ENCODE peak calls at places on chromosomes 11 and 22, in nine cellular contexts. U is GM20000; F is CD4-positive, alpha-beta T cell; E is DMS153; Q is germinal center; I is T1000; P is uterus; X is endothelial cell of umbilical vein; S is right cardiac atrium. H is an unnamed sample.

GRCh38 chr11:8872017-8872416 is 39.0 kb upstream of the AKIP1 start:
- DNase-seq in U (no peak), F (no peak), E (no peak), Q (no peak), I (no peak), P (no peak), X (no peak), S (no peak), H (no peak)

GRCh38 chr22:24768537-24769374 is 5.8 kb downstream of the PIWIL3 start:
- DNase-seq in U (peak), F (no peak), E (peak), Q (peak), I (no peak), P (no peak), X (peak), S (peak), H (peak)

GRCh38 chr11:75503531-75504099 is 22.1 kb downstream of the GDPD5 start:
- DNase-seq in U (no peak), F (no peak), E (no peak), Q (peak), I (no peak), P (no peak), X (no peak), S (no peak), H (no peak)

GRCh38 chr11:66543263-66544107 is 2.4 kb downstream of the ZDHHC24 start:
- DNase-seq in U (peak), F (peak), E (no peak), Q (peak), I (no peak), P (peak), X (peak), S (peak), H (peak)

GRCh38 chr11:36186797-36187196 is 102.4 kb downstream of the COMMD9 start:
- DNase-seq in U (no peak), F (no peak), E (no peak), Q (peak), I (no peak), P (no peak), X (no peak), S (no peak), H (no peak)

GRCh38 chr11:94553938-94554337 is 10.2 kb downstream of the FUT4 start:
- DNase-seq in U (no peak), F (no peak), E (no peak), Q (no peak), I (no peak), P (no peak), X (no peak), S (no peak), H (peak)

GRCh38 chr22:44793506-44794225 is 41.3 kb downstream of the ARHGAP8 start:
- DNase-seq in U (no peak), F (no peak), E (no peak), Q (no peak), I (no peak), P (no peak), X (no peak), S (no peak), H (no peak)

GRCh38 chr11:32918427-32918826 is 25.8 kb downstream of the QSER1 start:
- DNase-seq in U (no peak), F (no peak), E (no peak), Q (no peak), I (no peak), P (no peak), X (no peak), S (no peak), H (no peak)

GRCh38 chr22:39396156-39396796 is 3.3 kb upstream of the TAB1 start:
- DNase-seq in U (no peak), F (no peak), E (no peak), Q (no peak), I (no peak), P (no peak), X (peak), S (no peak), H (no peak)

GRCh38 chr11:3669742-3670183 is 1.4 kb downstream of the CHRNA10 start:
- DNase-seq in U (peak), F (no peak), E (no peak), Q (no peak), I (no peak), P (no peak), X (no peak), S (no peak), H (no peak)

GRCh38 chr11:83070878-83071640 is 638 bp downstream of the RAB30 start:
- DNase-seq in U (no peak), F (no peak), E (no peak), Q (no peak), I (no peak), P (peak), X (no peak), S (peak), H (peak)

GRCh38 chr22:46131151-46131587 is 19.2 kb upstream of the PPARA start:
- DNase-seq in U (no peak), F (no peak), E (no peak), Q (no peak), I (no peak), P (peak), X (no peak), S (peak), H (no peak)

H was measured in fibroblast of mammary gland.